ENCODE peak calls at places on chromosomes 12 and 14, in eight cellular contexts. O is CD8-positive, alpha-beta T cell; Y is HepG2; J is lower lobe of right lung; X is CD4-positive, alpha-beta T cell; A is bronchial epithelial cell; Q is cardiac fibroblast; L is dorsolateral prefrontal cortex. E is an unnamed sample.

GRCh38 chr12:51531284-51531981 is 59.6 kb upstream of the SCN8A start:
- DNase-seq in O (no peak), Y (no peak), J (no peak), X (no peak), A (no peak), Q (no peak), L (no peak), E (no peak)

GRCh38 chr12:107320929-107321618 is 227.7 kb upstream of the CRY1 start:
- DNase-seq in O (peak; percentile 55), Y (no peak), J (peak; percentile 54), X (peak; percentile 61), A (peak; percentile 71), Q (no peak), L (peak; percentile 48), E (peak; percentile 82)

GRCh38 chr14:94170151-94170550 is 4.0 kb upstream of the PPP4R4 start:
- DNase-seq in O (no peak), Y (no peak), J (no peak), X (no peak), A (no peak), Q (no peak), L (no peak), E (no peak)

GRCh38 chr12:71306808-71307207 is 132.8 kb upstream of the LGR5 start:
- DNase-seq in O (no peak), Y (no peak), J (no peak), X (no peak), A (peak; percentile 15), Q (no peak), L (no peak), E (no peak)

GRCh38 chr12:79299447-79300198 is 391.1 kb downstream of the PAWR start:
- DNase-seq in O (no peak), Y (peak; percentile 28), J (no peak), X (no peak), A (no peak), Q (no peak), L (no peak), E (no peak)

GRCh38 chr14:56351861-56352260 is 227.7 kb upstream of the TMEM260 start:
- DNase-seq in O (no peak), Y (no peak), J (no peak), X (no peak), A (peak; percentile 57), Q (peak; percentile 37), L (no peak), E (peak; percentile 63)

GRCh38 chr12:102021540-102022246 is 40.1 kb downstream of the WASHC3 start:
- DNase-seq in O (no peak), Y (no peak), J (no peak), X (no peak), A (no peak), Q (no peak), L (no peak), E (no peak)

GRCh38 chr14:34301107-34301734 is 160.8 kb downstream of the SPTSSA start:
- DNase-seq in O (no peak), Y (peak; percentile 54), J (no peak), X (no peak), A (peak; percentile 57), Q (peak; percentile 28), L (no peak), E (peak; percentile 69)

GRCh38 chr14:99195602-99196309 is 76.2 kb downstream of the BCL11B start:
- DNase-seq in O (no peak), Y (no peak), J (no peak), X (no peak), A (no peak), Q (no peak), L (no peak), E (no peak)

GRCh38 chr12:79424109-79424721 is 266.5 kb downstream of the PAWR start:
- DNase-seq in O (no peak), Y (peak; percentile 91), J (no peak), X (no peak), A (peak; percentile 99), Q (peak; percentile 91), L (no peak), E (peak; percentile 89)

GRCh38 chr12:74980510-74980909 is 229.1 kb downstream of the KCNC2 start:
- DNase-seq in O (no peak), Y (no peak), J (no peak), X (no peak), A (no peak), Q (no peak), L (no peak), E (no peak)

GRCh38 chr12:98725481-98726247 is 80.6 kb downstream of the APAF1 start:
- DNase-seq in O (no peak), Y (peak; percentile 28), J (no peak), X (no peak), A (peak; percentile 45), Q (peak; percentile 72), L (peak; percentile 72), E (peak; percentile 64)

GRCh38 chr12:47207829-47208248 is 128.1 kb upstream of the AMIGO2 start:
- DNase-seq in O (no peak), Y (no peak), J (no peak), X (no peak), A (no peak), Q (no peak), L (no peak), E (no peak)

DNA sequence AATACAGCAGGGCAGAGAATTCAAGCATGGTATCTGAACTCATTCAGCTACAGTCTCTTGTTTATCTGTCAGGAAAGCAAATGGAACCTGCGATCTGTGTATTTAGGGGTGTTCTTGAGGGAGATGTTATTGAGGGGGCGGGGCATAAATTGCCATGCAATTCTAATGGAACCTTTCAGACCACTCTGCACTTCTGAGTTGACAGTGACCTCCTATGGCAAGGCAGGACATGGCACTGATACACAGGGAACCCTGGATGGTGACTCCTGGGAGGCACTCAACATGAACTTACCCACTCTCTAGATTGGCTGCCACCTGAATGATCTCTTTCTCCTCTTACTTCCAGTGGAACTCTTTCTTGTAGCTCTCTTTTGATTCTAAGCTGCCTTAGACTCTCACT is 787.3 kb downstream of the VRK1 start:
- DNase-seq in O (no peak), Y (no peak), J (no peak), X (no peak), A (no peak), Q (no peak), L (no peak), E (no peak)
- TF ChIP-seq CTCF in O (no peak), Y (no peak), J (no peak), X (no peak), A (peak; percentile 8), Q (no peak), L (no peak), E (no peak)

GRCh38 chr12:115451151-115451784 is 767.3 kb upstream of the TBX3 start:
- DNase-seq in O (no peak), Y (no peak), J (no peak), X (no peak), A (no peak), Q (no peak), L (no peak), E (no peak)

GRCh38 chr12:115450710-115451109 is 766.7 kb upstream of the TBX3 start:
- DNase-seq in O (no peak), Y (no peak), J (no peak), X (no peak), A (no peak), Q (no peak), L (no peak), E (no peak)

GRCh38 chr12:115455268-115455681 is 771.3 kb upstream of the TBX3 start:
- DNase-seq in O (no peak), Y (peak; percentile 63), J (no peak), X (no peak), A (no peak), Q (peak; percentile 10), L (no peak), E (no peak)

GRCh38 chr12:115451785-115452736 is 768.1 kb upstream of the TBX3 start:
- DNase-seq in O (no peak), Y (peak; percentile 66), J (peak; percentile 48), X (no peak), A (no peak), Q (peak; percentile 15), L (no peak), E (peak; percentile 19)

DNA sequence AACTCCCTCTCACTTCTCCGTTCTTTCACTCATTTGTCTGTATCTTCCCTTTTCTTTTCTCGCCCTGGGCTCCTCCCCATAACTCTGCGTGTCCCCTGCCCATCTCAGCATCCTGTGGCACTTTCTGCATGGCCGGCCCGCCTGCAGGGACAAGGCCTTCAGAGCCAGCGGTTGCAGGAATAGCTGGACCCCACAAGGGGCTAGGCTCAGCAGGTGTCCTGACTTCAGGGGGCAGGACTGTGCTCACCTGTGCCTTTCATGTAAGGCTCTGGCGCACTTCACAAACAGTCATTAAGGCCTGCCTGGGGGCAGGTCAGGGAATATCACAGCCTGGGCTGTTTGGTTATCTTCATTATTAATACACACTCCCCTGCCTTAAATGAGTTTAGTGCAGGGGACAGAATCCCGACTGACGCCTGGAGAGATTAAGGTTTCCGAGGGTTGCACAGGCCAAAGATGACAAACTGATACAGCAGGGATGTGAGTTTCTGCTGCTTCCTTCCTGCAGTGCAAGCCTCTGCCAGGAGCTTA is 768.8 kb upstream of the TBX3 start:
- DNase-seq in O (no peak), Y (no peak), J (no peak), X (no peak), A (no peak), Q (no peak), L (no peak), E (no peak)
- TF ChIP-seq CTCF in O (no peak), Y (no peak), J (no peak), X (no peak), A (no peak), Q (no peak), L (no peak), E (no peak)

DNA sequence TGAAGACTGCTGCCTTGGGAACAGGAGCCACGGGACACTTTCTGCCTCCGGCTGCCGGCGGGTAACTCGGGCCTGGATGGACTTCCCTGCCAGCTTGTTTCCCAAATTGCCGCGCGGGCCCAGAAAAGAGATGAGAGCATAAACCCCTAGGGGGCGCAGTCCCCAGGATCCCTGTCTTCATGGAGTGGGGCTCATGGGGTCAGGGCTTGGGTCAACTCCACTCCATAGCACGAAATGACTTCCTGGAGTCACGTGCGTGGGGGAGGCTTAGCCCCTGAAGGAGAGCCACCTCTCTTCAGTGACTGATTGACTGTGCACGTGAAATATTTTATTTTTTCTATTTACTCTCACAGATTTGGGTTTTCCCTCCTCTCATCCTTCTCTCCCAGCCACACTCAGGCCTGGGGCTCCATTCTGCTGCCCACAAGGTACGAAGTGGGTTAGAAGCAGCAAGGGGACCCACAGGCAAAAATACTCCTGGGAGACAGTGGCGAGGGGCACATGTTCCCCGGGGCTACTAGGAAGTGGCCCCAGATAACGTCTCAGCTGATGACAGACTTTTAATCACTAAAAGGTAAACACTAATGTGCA is 10.0 kb downstream of the PGF start:
- DNase-seq in O (no peak), Y (no peak), J (no peak), X (no peak), A (no peak), Q (peak; percentile 32), L (no peak), E (no peak)
- TF ChIP-seq CTCF in O (peak; percentile 47), Y (peak; percentile 61), J (peak; percentile 47), X (peak; percentile 25), A (peak; percentile 63), Q (peak; percentile 60), L (peak; percentile 43), E (peak; percentile 58)

GRCh38 chr12:132715874-132716273 is 5.2 kb downstream of the PGAM5 start:
- DNase-seq in O (no peak), Y (no peak), J (no peak), X (no peak), A (no peak), Q (no peak), L (no peak), E (no peak)
- TF ChIP-seq CTCF in O (no peak), Y (no peak), J (no peak), X (no peak), A (no peak), Q (no peak), L (no peak), E (no peak)